ENCODE peak calls at places on chromosomes 11 and 22, in four cellular contexts. One of them, this sample, is unnamed.

GRCh38 chr11:11636671-11637070 is 14.9 kb upstream of the GALNT18 start:
- DNase-seq in lower lobe of right lung: no peak
- DNase-seq in breast epithelium: no peak
- DNase-seq in PC-9: no peak
- DNase-seq in this sample: no peak

GRCh38 chr11:36363361-36364272 is 67.5 kb downstream of the PRR5L start:
- DNase-seq in lower lobe of right lung: no peak
- DNase-seq in PC-9: peak; percentile 73
- DNase-seq in breast epithelium: no peak
- DNase-seq in this sample: peak; percentile 51

GRCh38 chr11:84714316-84714780 is 912.8 kb downstream of the DLG2 start:
- DNase-seq in breast epithelium: no peak
- DNase-seq in lower lobe of right lung: peak; percentile 50
- DNase-seq in PC-9: peak; percentile 43
- DNase-seq in this sample: peak; percentile 80

GRCh38 chr11:95524328-95525036 is 265.1 kb downstream of the FAM76B start:
- DNase-seq in breast epithelium: no peak
- DNase-seq in PC-9: no peak
- DNase-seq in lower lobe of right lung: no peak
- DNase-seq in this sample: no peak

GRCh38 chr11:96235725-96236124 is 107.3 kb downstream of the MAML2 start:
- DNase-seq in lower lobe of right lung: no peak
- DNase-seq in breast epithelium: no peak
- DNase-seq in PC-9: no peak
- DNase-seq in this sample: no peak

GRCh38 chr11:12871788-12872321 is 137.3 kb upstream of the RASSF10 start:
- DNase-seq in breast epithelium: no peak
- DNase-seq in PC-9: no peak
- DNase-seq in lower lobe of right lung: no peak
- DNase-seq in this sample: no peak

GRCh38 chr22:24112188-24112587 is 69.1 kb upstream of the SUSD2 start:
- DNase-seq in breast epithelium: no peak
- DNase-seq in lower lobe of right lung: no peak
- DNase-seq in PC-9: peak; percentile 57
- DNase-seq in this sample: no peak

GRCh38 chr11:8368772-8369171 is 105.1 kb upstream of the LMO1 start:
- DNase-seq in breast epithelium: no peak
- DNase-seq in PC-9: no peak
- DNase-seq in lower lobe of right lung: no peak
- DNase-seq in this sample: no peak

GRCh38 chr11:108609681-108610080 is 16.1 kb upstream of the EXPH5 start:
- DNase-seq in breast epithelium: no peak
- DNase-seq in lower lobe of right lung: no peak
- DNase-seq in PC-9: peak; percentile 66
- DNase-seq in this sample: no peak

GRCh38 chr11:46413755-46414465 is 22.3 kb upstream of the CHRM4 start:
- DNase-seq in PC-9: no peak
- DNase-seq in lower lobe of right lung: no peak
- DNase-seq in breast epithelium: no peak
- DNase-seq in this sample: no peak

GRCh38 chr22:11253000-11253511 is 4274.9 kb upstream of the OR11H1 start:
- DNase-seq in breast epithelium: peak; percentile 38
- DNase-seq in PC-9: no peak
- DNase-seq in lower lobe of right lung: peak; percentile 34
- DNase-seq in this sample: no peak

GRCh38 chr11:32426819-32427615 is 8.3 kb downstream of the WT1 start:
- DNase-seq in PC-9: no peak
- DNase-seq in breast epithelium: no peak
- DNase-seq in lower lobe of right lung: no peak
- DNase-seq in this sample: no peak

GRCh38 chr11:69370984-69371709 is 77.2 kb downstream of the MYEOV start:
- DNase-seq in breast epithelium: no peak
- DNase-seq in PC-9: no peak
- DNase-seq in lower lobe of right lung: no peak
- DNase-seq in this sample: no peak

GRCh38 chr11:73404048-73404447 is 27.8 kb downstream of the RELT start:
- DNase-seq in lower lobe of right lung: peak; percentile 80
- DNase-seq in breast epithelium: no peak
- DNase-seq in PC-9: no peak
- DNase-seq in this sample: peak; percentile 81

GRCh38 chr22:48895341-48895740 is 932.3 kb downstream of the BRD1 start:
- DNase-seq in lower lobe of right lung: no peak
- DNase-seq in PC-9: no peak
- DNase-seq in breast epithelium: no peak
- DNase-seq in this sample: no peak

GRCh38 chr11:23192256-23192655 is 332.0 kb upstream of the CCDC179 start:
- DNase-seq in PC-9: no peak
- DNase-seq in breast epithelium: no peak
- DNase-seq in lower lobe of right lung: no peak
- DNase-seq in this sample: peak; percentile 2

GRCh38 chr22:26259510-26259909 is 90.2 kb downstream of the SEZ6L start:
- DNase-seq in breast epithelium: no peak
- DNase-seq in lower lobe of right lung: no peak
- DNase-seq in PC-9: no peak
- DNase-seq in this sample: peak; percentile 54

GRCh38 chr11:45323598-45324249 is 37.6 kb upstream of the SYT13 start:
- DNase-seq in breast epithelium: no peak
- DNase-seq in PC-9: no peak
- DNase-seq in lower lobe of right lung: no peak
- DNase-seq in this sample: no peak

DNA sequence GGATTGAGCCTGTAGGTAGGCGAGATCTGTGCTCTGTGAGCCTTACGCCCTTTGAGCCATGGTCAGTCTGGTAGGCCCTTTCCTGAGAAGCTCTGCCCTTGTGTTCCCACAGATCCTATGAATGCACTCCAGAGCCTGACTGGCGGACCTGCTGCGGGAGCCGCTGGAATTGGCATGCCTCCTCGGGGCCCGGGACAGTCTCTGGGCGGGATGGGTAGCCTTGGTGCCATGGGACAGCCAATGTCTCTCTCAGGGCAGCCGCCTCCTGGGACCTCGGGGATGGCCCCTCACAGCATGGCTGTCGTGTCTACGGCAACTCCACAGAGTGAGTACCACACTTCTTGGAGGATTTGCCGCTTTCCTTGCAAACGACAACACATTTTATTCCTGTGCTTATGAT is 47.4 kb downstream of the MED15 start:
- DNase-seq in lower lobe of right lung: no peak
- DNase-seq in breast epithelium: no peak
- DNase-seq in PC-9: no peak
- DNase-seq in this sample: no peak
- H3K36me3 ChIP-seq in lower lobe of right lung: peaks cover 82% of the 10 kb centered on the region
- H3K36me3 ChIP-seq in breast epithelium: no peaks in the 10 kb centered on the region
- H3K36me3 ChIP-seq in PC-9: no peaks in the 10 kb centered on the region
- H3K36me3 ChIP-seq in this sample: peaks cover 74% of the 10 kb centered on the region

DNA sequence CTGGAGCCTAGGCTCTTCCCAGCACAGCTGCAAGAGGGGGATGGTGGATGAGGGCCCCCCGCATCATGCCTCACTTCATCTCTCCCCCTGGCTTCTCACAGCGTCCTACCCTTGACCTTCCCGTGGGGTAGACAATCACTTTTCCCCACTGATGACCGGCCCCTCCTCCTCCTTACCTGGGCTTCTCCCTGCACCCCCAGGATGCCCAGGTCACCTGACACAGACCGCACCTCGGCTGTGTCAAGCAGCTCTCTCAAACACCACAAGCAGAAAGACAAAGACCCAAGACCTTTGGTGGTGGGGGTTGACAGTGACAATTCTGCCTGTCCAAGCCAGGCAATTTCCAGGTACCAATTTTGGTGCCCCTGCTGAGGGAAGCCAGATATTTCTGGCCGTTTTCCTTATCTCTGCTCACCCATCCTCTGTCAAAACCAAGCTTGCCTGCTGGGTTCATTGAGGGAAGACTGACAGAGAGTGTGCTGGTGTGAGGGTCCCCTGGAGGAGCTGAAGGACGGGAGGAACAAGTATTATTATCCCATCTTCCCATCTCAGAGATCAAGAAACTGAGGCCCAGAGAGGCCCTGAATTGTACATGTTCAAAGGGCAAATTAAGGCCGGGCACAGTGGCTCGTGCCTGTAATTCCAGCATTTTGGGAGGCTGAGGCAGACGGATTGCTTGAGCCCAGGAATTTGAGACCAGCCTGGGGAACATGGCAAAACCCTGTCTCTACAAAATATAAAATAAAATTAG is 8.3 kb downstream of the PLA2G6 start:
- DNase-seq in PC-9: no peak
- DNase-seq in lower lobe of right lung: no peak
- DNase-seq in breast epithelium: no peak
- DNase-seq in this sample: no peak
- H3K27ac ChIP-seq in PC-9: no peak overlapping the region
- H3K27ac ChIP-seq in lower lobe of right lung: no peak overlapping the region
- H3K27ac ChIP-seq in breast epithelium: peak overlapping the region; percentile 93
- H3K27ac ChIP-seq in this sample: no peak overlapping the region

GRCh38 chr11:656866-657265 is 19.8 kb downstream of the DRD4 start:
- DNase-seq in PC-9: no peak
- DNase-seq in breast epithelium: no peak
- DNase-seq in lower lobe of right lung: no peak
- DNase-seq in this sample: no peak
- H3K36me3 ChIP-seq in PC-9: no peaks in the 10 kb centered on the region
- H3K36me3 ChIP-seq in breast epithelium: no peaks in the 10 kb centered on the region
- H3K36me3 ChIP-seq in lower lobe of right lung: peaks cover 31% of the 10 kb centered on the region
- H3K36me3 ChIP-seq in this sample: no peaks in the 10 kb centered on the region

GRCh38 chr11:74992852-74993251 is 4.1 kb downstream of the NEU3 start:
- DNase-seq in PC-9: no peak
- DNase-seq in lower lobe of right lung: no peak
- DNase-seq in breast epithelium: no peak
- DNase-seq in this sample: no peak

GRCh38 chr11:74988541-74989268 is at the start of gene NEU3:
- DNase-seq in PC-9: peak; percentile 75
- DNase-seq in breast epithelium: peak; percentile 76
- DNase-seq in lower lobe of right lung: peak; percentile 88
- DNase-seq in this sample: peak; percentile 87

GRCh38 chr11:74989269-74989655 is 529 bp downstream of the NEU3 start:
- DNase-seq in PC-9: no peak
- DNase-seq in breast epithelium: no peak
- DNase-seq in lower lobe of right lung: no peak
- DNase-seq in this sample: peak; percentile 23

DNA sequence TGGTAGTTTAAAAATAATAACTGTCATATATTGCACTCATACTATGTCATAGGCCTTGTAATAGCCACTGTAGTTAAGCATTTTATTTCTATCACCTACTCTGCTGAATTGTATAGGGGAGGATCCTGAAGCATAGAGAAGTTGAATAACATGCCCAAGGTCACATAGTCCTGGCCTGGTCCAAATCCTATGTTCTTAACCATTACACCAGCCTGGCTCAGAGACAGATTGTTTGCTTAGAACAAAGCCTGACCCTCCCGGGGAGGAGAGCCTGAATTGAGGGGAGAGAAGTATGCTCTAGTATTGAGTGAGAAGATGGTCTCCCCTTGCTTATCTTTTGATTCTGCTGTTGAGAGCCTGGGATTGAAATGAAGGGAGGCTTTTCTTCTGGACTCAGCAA is 2.2 kb downstream of the NEU3 start:
- DNase-seq in breast epithelium: no peak
- DNase-seq in lower lobe of right lung: no peak
- DNase-seq in PC-9: no peak
- DNase-seq in this sample: no peak
- H3K27ac ChIP-seq in breast epithelium: no peak overlapping the region
- H3K27ac ChIP-seq in lower lobe of right lung: no peak overlapping the region
- H3K27ac ChIP-seq in PC-9: no peak overlapping the region
- H3K27ac ChIP-seq in this sample: no peak overlapping the region

GRCh38 chr22:20948450-20948849 is 18.6 kb upstream of the AIFM3 start:
- DNase-seq in PC-9: no peak
- DNase-seq in lower lobe of right lung: no peak
- DNase-seq in breast epithelium: no peak
- DNase-seq in this sample: no peak
- H3K36me3 ChIP-seq in PC-9: no peaks in the 10 kb centered on the region
- H3K36me3 ChIP-seq in lower lobe of right lung: peaks cover 45% of the 10 kb centered on the region
- H3K36me3 ChIP-seq in breast epithelium: no peaks in the 10 kb centered on the region
- H3K36me3 ChIP-seq in this sample: peaks cover 41% of the 10 kb centered on the region

GRCh38 chr11:113782134-113782533 is 2.5 kb downstream of the CLDN25 start:
- DNase-seq in breast epithelium: no peak
- DNase-seq in lower lobe of right lung: no peak
- DNase-seq in PC-9: no peak
- DNase-seq in this sample: no peak
- H3K27ac ChIP-seq in breast epithelium: no peak overlapping the region
- H3K27ac ChIP-seq in lower lobe of right lung: no peak overlapping the region
- H3K27ac ChIP-seq in PC-9: no peak overlapping the region
- H3K27ac ChIP-seq in this sample: no peak overlapping the region

GRCh38 chr11:62435741-62436485 is 17.1 kb downstream of the SCGB1A1 start:
- DNase-seq in PC-9: no peak
- DNase-seq in breast epithelium: no peak
- DNase-seq in lower lobe of right lung: no peak
- DNase-seq in this sample: no peak

GRCh38 chr11:62433553-62434301 is 14.9 kb downstream of the SCGB1A1 start:
- DNase-seq in lower lobe of right lung: no peak
- DNase-seq in PC-9: no peak
- DNase-seq in breast epithelium: no peak
- DNase-seq in this sample: no peak

GRCh38 chr11:62439785-62440602 is 21.2 kb downstream of the SCGB1A1 start:
- DNase-seq in breast epithelium: no peak
- DNase-seq in lower lobe of right lung: no peak
- DNase-seq in PC-9: no peak
- DNase-seq in this sample: no peak

GRCh38 chr11:62438641-62439040 is 19.8 kb downstream of the SCGB1A1 start:
- DNase-seq in breast epithelium: no peak
- DNase-seq in lower lobe of right lung: no peak
- DNase-seq in PC-9: no peak
- DNase-seq in this sample: no peak

DNA sequence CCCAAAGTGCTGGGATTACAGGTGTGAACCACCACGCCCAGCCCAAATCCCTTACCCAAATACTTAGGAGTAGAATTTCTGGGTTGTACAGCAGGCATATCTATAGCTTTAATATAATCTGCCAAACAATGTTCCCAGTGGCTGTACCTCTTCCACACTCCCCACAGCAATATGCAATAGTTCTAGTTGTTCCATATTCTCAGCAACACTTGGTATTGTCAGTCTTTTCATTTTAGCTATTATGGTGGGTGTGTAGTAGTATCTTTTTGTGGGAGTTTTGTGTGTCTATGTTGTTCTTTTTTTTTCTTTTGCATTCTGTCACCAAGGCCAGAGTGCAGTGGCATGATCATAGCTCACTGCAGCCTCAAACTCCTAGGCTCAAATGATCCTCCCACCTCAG is 18.8 kb downstream of the SCGB1A1 start:
- DNase-seq in breast epithelium: no peak
- DNase-seq in PC-9: no peak
- DNase-seq in lower lobe of right lung: no peak
- DNase-seq in this sample: no peak
- H3K36me3 ChIP-seq in breast epithelium: no peaks in the 10 kb centered on the region
- H3K36me3 ChIP-seq in PC-9: no peaks in the 10 kb centered on the region
- H3K36me3 ChIP-seq in lower lobe of right lung: no peaks in the 10 kb centered on the region
- H3K36me3 ChIP-seq in this sample: no peaks in the 10 kb centered on the region

DNA sequence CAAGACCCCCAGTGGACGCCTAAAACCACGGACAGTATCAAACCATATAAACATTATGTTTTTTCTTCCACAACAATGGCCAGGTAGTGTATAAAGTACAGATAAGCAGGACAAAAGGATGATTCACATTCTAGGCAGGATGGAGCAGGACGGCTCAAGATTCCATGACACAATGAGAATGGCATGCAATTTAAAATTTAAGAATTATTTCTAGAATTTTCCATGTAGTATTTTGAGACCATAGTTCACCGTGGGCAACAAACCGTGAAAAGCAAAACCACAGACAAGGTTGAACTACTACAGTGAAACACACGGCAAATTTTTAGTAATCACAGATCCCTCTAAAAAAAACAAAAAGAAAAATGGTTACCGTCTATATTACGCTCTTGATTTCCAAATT is 7.5 kb downstream of the NARS2 start:
- DNase-seq in breast epithelium: no peak
- DNase-seq in lower lobe of right lung: no peak
- DNase-seq in PC-9: no peak
- DNase-seq in this sample: no peak
- H3K27ac ChIP-seq in breast epithelium: no peak overlapping the region
- H3K27ac ChIP-seq in lower lobe of right lung: no peak overlapping the region
- H3K27ac ChIP-seq in PC-9: no peak overlapping the region
- H3K27ac ChIP-seq in this sample: no peak overlapping the region

GRCh38 chr22:45708145-45708544 is 36.5 kb downstream of the ATXN10 start:
- DNase-seq in breast epithelium: no peak
- DNase-seq in lower lobe of right lung: no peak
- DNase-seq in PC-9: no peak
- DNase-seq in this sample: no peak
- H3K36me3 ChIP-seq in breast epithelium: no peaks in the 10 kb centered on the region
- H3K36me3 ChIP-seq in lower lobe of right lung: peaks cover 58% of the 10 kb centered on the region
- H3K36me3 ChIP-seq in PC-9: peaks cover 75% of the 10 kb centered on the region
- H3K36me3 ChIP-seq in this sample: peaks cover 28% of the 10 kb centered on the region